ENCODE peak calls at places on chromosome 17, in five cellular contexts. F, Y, K, J and N are unnamed samples.

GRCh38 chr17:55903028-55903690 is 152.3 kb downstream of the PCTP start:
- DNase-seq in F (no peak), K (no peak), Y (no peak), J (no peak), N (no peak)

GRCh38 chr17:58514795-58515157 is 338 bp upstream of the MTMR4 start:
- DNase-seq in J (no peak), F (no peak), Y (no peak), K (no peak), N (no peak)

GRCh38 chr17:28279411-28279810 is 39.6 kb upstream of the TMEM97 start:
- DNase-seq in F (no peak), K (no peak), Y (no peak), J (no peak), N (no peak)

GRCh38 chr17:42067371-42068180 is 17.2 kb upstream of the C17orf113 start:
- DNase-seq in J (peak; percentile 74), F (peak; percentile 90), K (peak; percentile 78), Y (peak; percentile 72), N (peak; percentile 52)

GRCh38 chr17:19933221-19933620 is 44.4 kb downstream of the AKAP10 start:
- DNase-seq in F (no peak), Y (no peak), K (no peak), J (no peak), N (no peak)

GRCh38 chr17:76268991-76269981 is 4.1 kb downstream of the UBALD2 start:
- DNase-seq in K (no peak), F (no peak), Y (peak; percentile 45), J (no peak), N (peak; percentile 39)

GRCh38 chr17:44636562-44636961 is 19.7 kb upstream of the MEIOC start:
- DNase-seq in Y (peak; percentile 45), K (no peak), J (no peak), F (no peak), N (peak; percentile 13)

GRCh38 chr17:42182927-42183734 is 2.1 kb downstream of the HCRT start:
- DNase-seq in J (no peak), K (no peak), Y (no peak), F (no peak), N (no peak)

GRCh38 chr17:79991924-79992656 is 43.6 kb downstream of the TBC1D16 start:
- DNase-seq in K (no peak), F (peak; percentile 56), J (peak; percentile 50), Y (no peak), N (no peak)

GRCh38 chr17:37844158-37844976 is 79.8 kb upstream of the TBC1D3K start:
- DNase-seq in J (peak; percentile 58), Y (peak; percentile 49), K (no peak), F (peak; percentile 89), N (no peak)

GRCh38 chr17:39073916-39074315 is 77.5 kb downstream of the PLXDC1 start:
- DNase-seq in Y (no peak), F (no peak), J (no peak), K (no peak), N (no peak)

GRCh38 chr17:77728022-77728671 is 230.4 kb upstream of the TNRC6C start:
- DNase-seq in F (peak; percentile 50), Y (peak; percentile 44), K (peak; percentile 33), J (no peak), N (no peak)

GRCh38 chr17:66214893-66215528 is 14.2 kb downstream of the APOH start:
- DNase-seq in Y (no peak), K (no peak), J (no peak), F (no peak), N (no peak)

GRCh38 chr17:56009795-56010715 is 143.2 kb upstream of the ANKFN1 start:
- DNase-seq in K (no peak), Y (no peak), F (peak; percentile 35), J (no peak), N (no peak)

GRCh38 chr17:36611345-36612072 is 10.1 kb downstream of the MRM1 start:
- DNase-seq in F (no peak), Y (no peak), K (no peak), J (no peak), N (no peak)

GRCh38 chr17:20263595-20263994 is 203.7 kb downstream of the LGALS9B start:
- DNase-seq in F (no peak), K (no peak), J (no peak), Y (no peak), N (no peak)

GRCh38 chr17:681738-682137 is 32.9 kb downstream of the VPS53 start:
- DNase-seq in J (no peak), F (no peak), Y (no peak), K (no peak), N (no peak)

GRCh38 chr17:33968350-33969044 is 286.6 kb upstream of the CCL2 start:
- DNase-seq in Y (peak; percentile 21), J (no peak), K (no peak), F (peak; percentile 50), N (peak; percentile 85)

GRCh38 chr17:6170349-6170748 is 100.2 kb downstream of the WSCD1 start:
- DNase-seq in F (no peak), J (no peak), K (no peak), Y (no peak), N (no peak)

GRCh38 chr17:79993390-79994221 is 42.1 kb downstream of the TBC1D16 start:
- DNase-seq in J (peak; percentile 80), F (peak; percentile 71), K (peak; percentile 93), Y (peak; percentile 54), N (peak; percentile 34)

GRCh38 chr17:48563867-48564199 is 14.3 kb downstream of the HOXB4 start:
- DNase-seq in Y (no peak), K (no peak), F (no peak), J (no peak), N (no peak)

GRCh38 chr17:76077582-76078110 is 1.3 kb upstream of the ZACN start:
- DNase-seq in K (no peak), Y (peak; percentile 39), J (no peak), F (peak; percentile 39), N (no peak)

GRCh38 chr17:77316191-77316641 is 175.4 kb downstream of the SEC14L1 start:
- DNase-seq in J (no peak), Y (no peak), K (peak; percentile 76), F (peak; percentile 80), N (no peak)

GRCh38 chr17:77308768-77309726 is 168.3 kb downstream of the SEC14L1 start:
- DNase-seq in K (peak; percentile 85), J (no peak), F (no peak), Y (no peak), N (no peak)

GRCh38 chr17:75271233-75271954 is 363 bp upstream of the MIF4GD start:
- DNase-seq in Y (peak; percentile 97), K (peak; percentile 77), J (peak; percentile 87), F (peak; percentile 79), N (peak; percentile 91)

GRCh38 chr17:70373369-70373768 is 204.0 kb downstream of the KCNJ2 start:
- DNase-seq in Y (no peak), K (no peak), F (no peak), J (no peak), N (no peak)

GRCh38 chr17:70375406-70375805 is 206.1 kb downstream of the KCNJ2 start:
- DNase-seq in F (peak; percentile 49), J (no peak), K (no peak), Y (no peak), N (no peak)

GRCh38 chr17:70374496-70374895 is 205.2 kb downstream of the KCNJ2 start:
- DNase-seq in K (no peak), F (no peak), Y (no peak), J (no peak), N (no peak)

GRCh38 chr17:70378005-70378404 is 208.7 kb downstream of the KCNJ2 start:
- DNase-seq in J (no peak), K (no peak), Y (no peak), F (no peak), N (no peak)

GRCh38 chr17:70375813-70376448 is 206.6 kb downstream of the KCNJ2 start:
- DNase-seq in K (no peak), J (no peak), F (no peak), Y (no peak), N (no peak)
- H3K9me3 ChIP-seq in K (no peaks in the 10 kb centered on the region), J (no peaks in the 10 kb centered on the region), F (no peaks in the 10 kb centered on the region), Y (no peaks in the 10 kb centered on the region), N (no peaks in the 10 kb centered on the region)

GRCh38 chr17:29615492-29616299 is 7.0 kb downstream of the CORO6 start:
- DNase-seq in J (peak; percentile 92), F (peak; percentile 94), K (peak; percentile 92), Y (peak; percentile 85), N (peak; percentile 86)
- H3K9me3 ChIP-seq in J (no peaks in the 10 kb centered on the region), F (no peaks in the 10 kb centered on the region), K (no peaks in the 10 kb centered on the region), Y (no peaks in the 10 kb centered on the region), N (no peaks in the 10 kb centered on the region)

GRCh38 chr17:83196973-83197880 is 117.8 kb downstream of the METRNL start:
- DNase-seq in Y (no peak), F (no peak), J (no peak), K (peak; percentile 76), N (no peak)
- H3K9me3 ChIP-seq in Y (no peaks in the 10 kb centered on the region), F (peaks cover 5% of the 10 kb centered on the region), J (no peaks in the 10 kb centered on the region), K (no peaks in the 10 kb centered on the region), N (no peaks in the 10 kb centered on the region)

DNA sequence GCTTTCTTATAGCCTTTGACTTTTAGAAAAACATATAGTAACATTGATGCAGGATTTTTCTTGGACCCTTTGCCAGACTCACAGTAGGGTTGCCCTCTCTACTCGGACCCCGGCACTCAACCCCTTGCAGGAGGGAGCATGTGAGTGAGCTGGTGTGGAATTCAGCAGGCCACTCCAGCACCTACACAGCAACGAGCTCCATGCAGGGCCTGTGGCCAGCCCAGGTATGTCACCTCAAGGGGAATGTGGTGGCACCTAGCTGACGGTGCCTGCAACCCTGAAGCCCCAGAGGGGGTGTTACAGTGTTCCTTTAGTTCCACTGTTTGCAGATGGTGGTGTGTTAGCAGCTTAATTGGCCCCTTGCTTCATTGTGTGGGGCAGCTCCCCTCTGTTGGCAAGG is 414.9 kb downstream of the KCNJ2 start:
- DNase-seq in Y (no peak), J (no peak), K (no peak), F (no peak), N (no peak)
- H3K9me3 ChIP-seq in Y (no peaks in the 10 kb centered on the region), J (peaks cover 7% of the 10 kb centered on the region), K (peaks cover 6% of the 10 kb centered on the region), F (no peaks in the 10 kb centered on the region), N (no peaks in the 10 kb centered on the region)

GRCh38 chr17:69764137-69764536 is 310.9 kb upstream of the KCNJ16 start:
- DNase-seq in Y (no peak), F (no peak), K (no peak), J (no peak), N (no peak)
- H3K9me3 ChIP-seq in Y (no peaks in the 10 kb centered on the region), F (no peaks in the 10 kb centered on the region), K (no peaks in the 10 kb centered on the region), J (no peaks in the 10 kb centered on the region), N (no peaks in the 10 kb centered on the region)